ENCODE peak calls at places on chromosomes 16 and 17, in nine cellular contexts. A, H, R, Q, C, B, Z, S and E are unnamed samples. For H3K4me1, the result is how much of the 10 kb centered on the place peaks cover.

GRCh38 chr16:3158498-3159314 is 23.9 kb downstream of the ZNF213 start:
- DNase-seq in A (peak), H (peak), R (peak), Q (no peak), C (peak), B (peak), Z (peak), S (peak), E (peak)

GRCh38 chr16:66592241-66592640 is 12.3 kb upstream of the CMTM3 start:
- DNase-seq in A (no peak), H (no peak), R (no peak), Q (no peak), C (no peak), B (no peak), Z (no peak), S (no peak), E (no peak)

GRCh38 chr16:76278086-76278485 is 885 bp downstream of the CNTNAP4 start:
- DNase-seq in A (no peak), H (no peak), R (no peak), Q (no peak), C (no peak), B (no peak), Z (no peak), S (no peak), E (no peak)

GRCh38 chr17:4590981-4591453 is 6.7 kb downstream of the SMTNL2 start:
- DNase-seq in A (no peak), H (no peak), R (no peak), Q (no peak), C (no peak), B (no peak), Z (no peak), S (no peak), E (no peak)

GRCh38 chr16:49842972-49843371 is 12.9 kb downstream of the ZNF423 start:
- DNase-seq in A (no peak), H (no peak), R (no peak), Q (no peak), C (no peak), B (no peak), Z (no peak), S (no peak), E (no peak)

GRCh38 chr17:56521439-56522141 is 71.9 kb upstream of the NOG start:
- DNase-seq in A (no peak), H (no peak), R (no peak), Q (no peak), C (no peak), B (no peak), Z (no peak), S (no peak), E (no peak)

GRCh38 chr16:49567940-49568339 is 194.3 kb downstream of the C16orf78 start:
- DNase-seq in A (no peak), H (no peak), R (no peak), Q (no peak), C (no peak), B (no peak), Z (no peak), S (no peak), E (no peak)

GRCh38 chr17:16477666-16478065 is 14.3 kb downstream of the LRRC75A start:
- DNase-seq in A (no peak), H (no peak), R (no peak), Q (no peak), C (no peak), B (no peak), Z (no peak), S (no peak), E (no peak)

GRCh38 chr17:75240394-75241142 is 20.8 kb downstream of the GGA3 start:
- DNase-seq in A (peak), H (peak), R (no peak), Q (no peak), C (peak), B (no peak), Z (peak), S (peak), E (no peak)

GRCh38 chr16:31460582-31461002 is 1.3 kb downstream of the ARMC5 start:
- DNase-seq in A (peak), H (peak), R (no peak), Q (no peak), C (peak), B (peak), Z (no peak), S (peak), E (no peak)

GRCh38 chr16:28010671-28011070 is 52.8 kb downstream of the GSG1L start:
- DNase-seq in A (peak), H (peak), R (no peak), Q (no peak), C (no peak), B (no peak), Z (no peak), S (no peak), E (no peak)

GRCh38 chr17:60231691-60232090 is 81.9 kb downstream of the CA4 start:
- DNase-seq in A (peak), H (peak), R (no peak), Q (no peak), C (peak), B (no peak), Z (no peak), S (no peak), E (no peak)

GRCh38 chr16:56424404-56424765 is 960 bp downstream of the AMFR start:
- DNase-seq in A (no peak), H (no peak), R (no peak), Q (no peak), C (peak), B (no peak), Z (no peak), S (no peak), E (peak)

GRCh38 chr16:20041924-20042596 is 31.6 kb downstream of the GPR139 start:
- DNase-seq in A (no peak), H (no peak), R (no peak), Q (no peak), C (no peak), B (no peak), Z (no peak), S (no peak), E (no peak)
- H3K4me1 ChIP-seq in A (under half), H (under half), R (under half), Q (under half), C (under half), B (under half), Z (under half), S (under half), E (under half)

GRCh38 chr17:63943745-63944144 is 11.6 kb upstream of the CD79B start:
- DNase-seq in A (no peak), H (no peak), R (no peak), Q (no peak), C (no peak), B (no peak), Z (no peak), S (no peak), E (no peak)
- TF ChIP-seq CTCF in A (peak), H (no peak), R (no peak), Q (no peak), C (no peak), B (no peak), Z (no peak), S (peak), E (no peak)

GRCh38 chr17:21037117-21037803 is 5.6 kb downstream of the USP22 start:
- DNase-seq in A (no peak), H (no peak), R (no peak), Q (no peak), C (no peak), B (no peak), Z (no peak), S (no peak), E (no peak)
- H3K4me1 ChIP-seq in A (half or more), H (under half), R (under half), Q (half or more), C (under half), B (half or more), Z (half or more), S (under half), E (under half)

DNA sequence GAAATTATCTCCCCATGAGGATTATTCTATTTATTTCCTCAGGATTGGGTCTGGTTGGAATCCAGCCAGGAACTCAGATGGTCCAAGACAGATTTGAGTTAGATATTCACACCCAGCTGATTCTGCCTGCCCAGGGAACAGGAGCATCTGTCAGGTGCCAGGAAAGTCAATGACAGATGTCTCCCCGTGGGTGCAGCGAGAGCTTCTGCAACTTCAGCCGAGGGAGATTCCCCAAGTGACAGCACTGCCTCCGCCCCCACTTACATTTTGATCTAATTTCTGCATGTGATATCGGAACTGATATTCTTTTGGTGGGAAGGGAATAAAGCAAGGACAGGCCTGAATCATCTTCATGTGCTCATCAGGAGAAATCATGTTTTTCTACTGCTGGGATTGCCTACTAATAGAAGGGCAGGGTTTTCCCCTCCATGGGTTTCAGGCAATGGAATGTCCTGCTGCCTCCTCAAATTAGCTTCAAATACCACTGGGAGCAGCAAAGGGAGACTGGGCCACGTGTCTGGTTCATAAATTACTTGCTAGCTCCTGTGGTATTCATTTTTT is 15.7 kb upstream of the DHX8 start:
- DNase-seq in A (peak), H (peak), R (peak), Q (no peak), C (peak), B (no peak), Z (no peak), S (no peak), E (no peak)
- TF ChIP-seq CTCF in A (no peak), H (no peak), R (no peak), Q (no peak), C (no peak), B (no peak), Z (no peak), S (no peak), E (no peak)